ENCODE peak calls at places on chromosomes 1 and 21, in five cellular contexts. N, R, J, K and C are unnamed samples.

GRCh38 chr21:34523019-34523418 is 11.0 kb upstream of the KCNE1 start:
- DNase-seq in N (no peak), R (no peak), J (no peak), K (no peak), C (no peak)

GRCh38 chr1:155070721-155071556 is 7.4 kb downstream of the EFNA4 start:
- DNase-seq in N (peak), R (peak), J (peak), K (peak), C (peak)

GRCh38 chr1:86169625-86170024 is 13.1 kb upstream of the COL24A1 start:
- DNase-seq in N (no peak), R (no peak), J (no peak), K (no peak), C (no peak)

GRCh38 chr1:31111290-31111951 is 45.9 kb upstream of the PUM1 start:
- DNase-seq in N (no peak), R (no peak), J (peak), K (no peak), C (peak)

GRCh38 chr1:209756608-209757445 is 974 bp downstream of the TRAF3IP3 start:
- DNase-seq in N (no peak), R (no peak), J (no peak), K (peak), C (no peak)

GRCh38 chr1:24925082-24925779 is 4.8 kb downstream of the RUNX3 start:
- DNase-seq in N (peak), R (no peak), J (no peak), K (peak), C (no peak)

GRCh38 chr1:19676438-19676922 is 11.8 kb downstream of the HTR6 start:
- DNase-seq in N (no peak), R (peak), J (peak), K (no peak), C (peak)

GRCh38 chr1:56645663-56646330 is 683 bp downstream of the PRKAA2 start:
- DNase-seq in N (no peak), R (peak), J (no peak), K (no peak), C (no peak)

GRCh38 chr1:21317035-21317689 is 26.9 kb upstream of the ECE1 start:
- DNase-seq in N (no peak), R (no peak), J (peak), K (no peak), C (no peak)

GRCh38 chr21:15731243-15731613 is 1.4 kb downstream of the USP25 start:
- DNase-seq in N (no peak), R (no peak), J (peak), K (no peak), C (no peak)

DNA sequence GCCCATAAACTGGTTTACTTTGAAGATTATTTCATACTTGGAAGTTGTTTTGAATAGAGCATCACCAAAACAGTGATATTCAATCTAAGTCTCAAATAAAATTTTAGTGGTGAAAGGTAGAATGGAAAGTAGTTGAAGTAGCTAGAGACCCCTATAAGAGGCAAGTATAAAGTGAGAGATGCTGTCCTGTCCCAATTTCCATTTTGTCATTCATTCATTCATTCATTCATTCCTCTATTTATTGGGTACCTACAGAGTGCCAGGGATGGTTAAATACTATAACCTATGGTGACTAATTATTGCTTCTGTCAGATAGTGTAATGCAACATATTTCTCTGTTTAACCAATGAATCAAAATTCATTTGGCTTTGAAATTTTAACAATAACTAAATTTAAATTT is 32.7 kb downstream of the RRAGC start:
- DNase-seq in N (no peak), R (no peak), J (no peak), K (no peak), C (no peak)
- TF ChIP-seq CTCF in N (no peak), R (no peak), J (no peak), K (no peak), C (no peak)

GRCh38 chr21:39788383-39788782 is 43.4 kb downstream of the IGSF5 start:
- DNase-seq in N (no peak), R (peak), J (peak), K (no peak), C (peak)
- TF ChIP-seq CTCF in N (no peak), R (peak), J (peak), K (no peak), C (peak)

GRCh38 chr1:2455757-2456156 is 20.3 kb upstream of the PLCH2 start:
- DNase-seq in N (no peak), R (no peak), J (no peak), K (no peak), C (no peak)

GRCh38 chr1:2449636-2450454 is 26.2 kb upstream of the PLCH2 start:
- DNase-seq in N (no peak), R (no peak), J (no peak), K (no peak), C (no peak)

GRCh38 chr1:2454227-2454626 is 21.9 kb upstream of the PLCH2 start:
- DNase-seq in N (no peak), R (no peak), J (no peak), K (no peak), C (no peak)

GRCh38 chr1:2452583-2453315 is 23.3 kb upstream of the PLCH2 start:
- DNase-seq in N (no peak), R (no peak), J (peak), K (no peak), C (no peak)

GRCh38 chr1:2451744-2452582 is 24.1 kb upstream of the PLCH2 start:
- DNase-seq in N (no peak), R (no peak), J (peak), K (no peak), C (peak)
- TF ChIP-seq CTCF in N (no peak), R (no peak), J (no peak), K (no peak), C (no peak)

DNA sequence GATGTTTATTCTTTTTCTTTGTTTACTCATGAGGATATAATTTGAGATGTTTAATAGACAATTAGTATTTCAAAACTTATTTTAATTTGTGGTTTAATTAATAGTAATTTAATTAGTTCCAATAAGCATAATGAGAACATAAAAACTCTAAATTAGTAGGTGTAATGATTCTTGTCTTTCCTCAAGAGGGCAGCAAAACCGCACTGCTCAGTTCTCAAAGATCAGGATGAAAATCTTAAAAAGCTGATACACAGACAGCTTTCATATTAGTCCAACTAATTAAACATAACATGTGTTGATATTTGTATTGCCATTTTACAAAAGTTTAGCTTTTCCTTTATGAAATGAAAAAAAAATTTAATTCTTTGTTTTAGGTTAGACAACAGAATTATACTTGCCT is 106.7 kb upstream of the C21orf91 start:
- DNase-seq in N (no peak), R (peak), J (peak), K (no peak), C (peak)
- TF ChIP-seq CTCF in N (no peak), R (peak), J (peak), K (no peak), C (peak)

GRCh38 chr1:46547481-46548383 is 3.7 kb downstream of the KNCN start:
- DNase-seq in N (no peak), R (no peak), J (peak), K (no peak), C (peak)
- TF ChIP-seq CTCF in N (no peak), R (no peak), J (peak), K (peak), C (peak)